ENCODE peak calls at places on chromosomes 3 and 15, in four cellular contexts. I is HepG2, N is K562, M is H1. G is an unnamed sample.

GRCh38 chr3:127083778-127084355 is 101.0 kb downstream of the PLXNA1 start:
- DNase-seq in I (no peak), M (no peak), N (no peak), G (no peak)

GRCh38 chr15:92682772-92683510 is 27.4 kb upstream of the FAM174B start:
- DNase-seq in M (no peak), N (no peak), I (no peak), G (no peak)

GRCh38 chr3:154421067-154421466 is 8.9 kb downstream of the GPR149 start:
- DNase-seq in I (no peak), M (no peak), N (peak; percentile 18), G (no peak)

GRCh38 chr3:37984051-37984450 is 6.5 kb upstream of the VILL start:
- DNase-seq in M (no peak), N (no peak), I (no peak), G (no peak)

GRCh38 chr3:190227064-190227463 is 95.2 kb downstream of the CLDN1 start:
- DNase-seq in N (no peak), I (no peak), M (no peak), G (no peak)

GRCh38 chr3:72255736-72256559 is 471.0 kb upstream of the PROK2 start:
- DNase-seq in N (no peak), I (no peak), M (no peak), G (no peak)

GRCh38 chr15:39934415-39935044 is 615 bp downstream of the EIF2AK4 start:
- DNase-seq in M (no peak), N (peak; percentile 32), I (peak; percentile 9), G (no peak)

GRCh38 chr3:114770874-114771273 is 376.2 kb downstream of the ZBTB20 start:
- DNase-seq in I (no peak), M (no peak), N (no peak), G (no peak)

GRCh38 chr3:187955076-187955952 is 198.6 kb upstream of the LPP start:
- DNase-seq in I (peak; percentile 45), M (no peak), N (no peak), G (no peak)

GRCh38 chr3:2098398-2099027 is at the start of gene CNTN4:
- DNase-seq in M (peak; percentile 65), I (peak; percentile 24), N (no peak), G (no peak)

GRCh38 chr3:42839616-42840015 is 30.4 kb downstream of the ACKR2 start:
- DNase-seq in N (peak; percentile 86), M (no peak), I (peak; percentile 73), G (peak; percentile 63)

GRCh38 chr3:126907557-126907956 is 75.4 kb upstream of the PLXNA1 start:
- DNase-seq in I (no peak), M (no peak), N (no peak), G (no peak)

GRCh38 chr15:31554261-31554660 is 227.6 kb downstream of the KLF13 start:
- DNase-seq in M (no peak), I (no peak), N (no peak), G (no peak)

GRCh38 chr3:119257654-119258410 is 17.2 kb upstream of the B4GALT4 start:
- DNase-seq in N (no peak), I (no peak), M (no peak), G (no peak)

GRCh38 chr3:51963951-51964451 is 3.3 kb downstream of the PCBP4 start:
- DNase-seq in I (no peak), M (no peak), N (no peak), G (no peak)

GRCh38 chr15:25766421-25766820 is 96.7 kb downstream of the ATP10A start:
- DNase-seq in I (no peak), M (no peak), N (no peak), G (no peak)

GRCh38 chr15:74725845-74726773 is 781 bp upstream of the CYP1A1 start:
- DNase-seq in N (no peak), M (no peak), I (peak; percentile 46), G (no peak)

GRCh38 chr15:70633394-70633793 is 130.0 kb downstream of the UACA start:
- DNase-seq in M (no peak), N (peak; percentile 42), I (no peak), G (no peak)

GRCh38 chr3:59559721-59560514 is 510.1 kb upstream of the CFAP20DC start:
- DNase-seq in I (no peak), M (no peak), N (no peak), G (peak; percentile 23)

GRCh38 chr15:71802770-71803169 is 7.6 kb upstream of the NR2E3 start:
- DNase-seq in I (no peak), M (no peak), N (peak; percentile 49), G (no peak)

GRCh38 chr3:159761377-159761776 is 227.3 kb upstream of the IL12A start:
- DNase-seq in N (no peak), M (no peak), I (no peak), G (no peak)

GRCh38 chr3:136106101-136106500 is 90.0 kb downstream of the MSL2 start:
- DNase-seq in N (no peak), I (no peak), M (no peak), G (no peak)

GRCh38 chr3:109803274-109803673 is 465.9 kb upstream of the DPPA4 start:
- DNase-seq in N (peak; percentile 1), I (no peak), M (no peak), G (peak; percentile 54)

GRCh38 chr3:79341961-79342360 is 425.8 kb downstream of the ROBO1 start:
- DNase-seq in M (no peak), N (no peak), I (no peak), G (no peak)

GRCh38 chr15:33169625-33170024 is 24.9 kb downstream of the FMN1 start:
- DNase-seq in M (no peak), I (no peak), N (no peak), G (no peak)

GRCh38 chr3:107756649-107757048 is 233.9 kb downstream of the BBX start:
- DNase-seq in M (no peak), I (no peak), N (no peak), G (no peak)

GRCh38 chr3:123605789-123606234 is 21.0 kb upstream of the HACD2 start:
- DNase-seq in N (peak; percentile 47), I (peak; percentile 99), M (no peak), G (peak; percentile 75)

GRCh38 chr15:59838900-59839299 is 149.8 kb upstream of the BNIP2 start:
- DNase-seq in I (no peak), N (no peak), M (no peak), G (no peak)

GRCh38 chr3:126459111-126459762 is 16.5 kb downstream of the ZXDC start:
- DNase-seq in M (no peak), I (no peak), N (no peak), G (no peak)

GRCh38 chr15:101514318-101514717 is 24.8 kb upstream of the PCSK6 start:
- DNase-seq in N (no peak), M (no peak), I (no peak), G (no peak)

GRCh38 chr15:35603298-35603697 is 57.3 kb upstream of the DPH6 start:
- DNase-seq in N (no peak), M (no peak), I (no peak), G (no peak)

GRCh38 chr15:64854526-64854925 is 12.8 kb downstream of the PLEKHO2 start:
- DNase-seq in I (no peak), N (no peak), M (no peak), G (no peak)

GRCh38 chr3:156615592-156616173 is 58.7 kb upstream of the TIPARP start:
- DNase-seq in I (no peak), M (no peak), N (no peak), G (no peak)
- TF ChIP-seq FOSL1 in I (no peak), M (no peak), N (no peak), G (no peak)

GRCh38 chr15:73601449-73602425 is 31.5 kb downstream of the NPTN start:
- DNase-seq in N (peak; percentile 23), I (peak; percentile 33), M (no peak), G (no peak)
- TF ChIP-seq FOSL1 in N (no peak), I (no peak), M (no peak), G (peak; percentile 3)

GRCh38 chr3:8504611-8504973 is 3.0 kb downstream of the LMCD1 start:
- DNase-seq in N (no peak), I (no peak), M (no peak), G (no peak)

GRCh38 chr3:8507496-8507895 is 5.9 kb downstream of the LMCD1 start:
- DNase-seq in N (no peak), M (no peak), I (no peak), G (no peak)

GRCh38 chr3:8503871-8504610 is 2.4 kb downstream of the LMCD1 start:
- DNase-seq in I (peak; percentile 47), N (no peak), M (no peak), G (no peak)

GRCh38 chr3:8505621-8506020 is 4.0 kb downstream of the LMCD1 start:
- DNase-seq in M (no peak), I (no peak), N (no peak), G (no peak)

GRCh38 chr3:8506611-8507061 is 5.0 kb downstream of the LMCD1 start:
- DNase-seq in I (no peak), M (no peak), N (no peak), G (no peak)
- TF ChIP-seq FOSL1 in I (no peak), M (no peak), N (no peak), G (no peak)

GRCh38 chr15:90959894-90960293 is 5.2 kb downstream of the RCCD1 start:
- DNase-seq in N (no peak), I (no peak), M (no peak), G (no peak)
- TF ChIP-seq FOSL1 in N (no peak), I (no peak), M (no peak), G (no peak)

GRCh38 chr15:27790270-27790669 is 308.8 kb downstream of the OCA2 start:
- DNase-seq in I (no peak), N (no peak), M (no peak), G (no peak)
- TF ChIP-seq FOSL1 in I (no peak), N (no peak), M (no peak), G (no peak)

GRCh38 chr3:24683511-24684384 is 189.1 kb upstream of the THRB start:
- DNase-seq in N (peak; percentile 46), M (no peak), I (peak; percentile 26), G (peak; percentile 28)
- TF ChIP-seq FOSL1 in N (no peak), M (no peak), I (no peak), G (no peak)

GRCh38 chr15:62935300-62936081 is 107.1 kb upstream of the TPM1 start:
- DNase-seq in M (no peak), I (peak; percentile 21), N (no peak), G (no peak)
- TF ChIP-seq FOSL1 in M (no peak), I (no peak), N (no peak), G (no peak)

GRCh38 chr3:88713233-88713691 is 394.2 kb upstream of the EPHA3 start:
- DNase-seq in M (no peak), N (no peak), I (no peak), G (no peak)
- TF ChIP-seq FOSL1 in M (no peak), N (no peak), I (no peak), G (no peak)

GRCh38 chr3:140727886-140728285 is 50.0 kb downstream of the TRIM42 start:
- DNase-seq in M (no peak), I (peak; percentile 56), N (peak; percentile 2), G (no peak)
- TF ChIP-seq FOSL1 in M (no peak), I (no peak), N (no peak), G (no peak)

G was measured in HCT116.